ENCODE peak calls at places on chromosomes 7 and 10, in seven cellular contexts. M, N, T, O, Z, L and S are unnamed samples.

GRCh38 chr10:132974886-132975881 is 32.8 kb upstream of the CFAP46 start:
- DNase-seq in M (no peak), N (no peak), T (no peak), O (no peak), Z (no peak), L (no peak), S (peak)

GRCh38 chr7:95718556-95719410 is 53.6 kb upstream of the DYNC1I1 start:
- DNase-seq in M (no peak), N (peak), T (no peak), O (no peak), Z (no peak), L (peak), S (no peak)

GRCh38 chr7:76037310-76037709 is 10.5 kb downstream of the STYXL1 start:
- DNase-seq in M (no peak), N (no peak), T (no peak), O (no peak), Z (no peak), L (no peak), S (peak)

GRCh38 chr7:26399309-26399610 is 107.6 kb downstream of the SNX10 start:
- DNase-seq in M (peak), N (no peak), T (peak), O (no peak), Z (no peak), L (peak), S (no peak)

GRCh38 chr10:23065549-23065948 is 29.8 kb upstream of the MSRB2 start:
- DNase-seq in M (peak), N (no peak), T (peak), O (peak), Z (no peak), L (no peak), S (peak)

GRCh38 chr10:62617702-62618451 is 186.6 kb upstream of the ADO start:
- DNase-seq in M (peak), N (no peak), T (no peak), O (no peak), Z (peak), L (no peak), S (no peak)

GRCh38 chr7:71638108-71638507 is 506.2 kb downstream of the GALNT17 start:
- DNase-seq in M (no peak), N (no peak), T (no peak), O (no peak), Z (no peak), L (no peak), S (no peak)

GRCh38 chr7:77288676-77289320 is 89.2 kb upstream of the FGL2 start:
- DNase-seq in M (no peak), N (no peak), T (no peak), O (no peak), Z (no peak), L (no peak), S (no peak)

GRCh38 chr10:114084225-114084624 is 40.6 kb downstream of the ADRB1 start:
- DNase-seq in M (no peak), N (no peak), T (no peak), O (no peak), Z (no peak), L (no peak), S (no peak)

GRCh38 chr7:118153551-118154177 is 30.3 kb upstream of the LSM8 start:
- DNase-seq in M (no peak), N (peak), T (no peak), O (peak), Z (peak), L (peak), S (no peak)

GRCh38 chr10:59709472-59710125 is at the start of gene SLC16A9:
- DNase-seq in M (peak), N (no peak), T (peak), O (peak), Z (peak), L (peak), S (peak)

GRCh38 chr10:29397221-29397620 is 108.4 kb downstream of the LYZL1 start:
- DNase-seq in M (no peak), N (no peak), T (no peak), O (no peak), Z (no peak), L (no peak), S (no peak)

GRCh38 chr10:44300666-44301649 is 83.9 kb downstream of the CXCL12 start:
- DNase-seq in M (no peak), N (no peak), T (peak), O (no peak), Z (no peak), L (peak), S (no peak)

GRCh38 chr10:29783211-29783947 is 148.6 kb upstream of the SVIL start:
- DNase-seq in M (no peak), N (no peak), T (no peak), O (no peak), Z (no peak), L (no peak), S (no peak)

GRCh38 chr7:620052-620451 is 100.4 kb upstream of the PDGFA start:
- DNase-seq in M (no peak), N (no peak), T (no peak), O (no peak), Z (no peak), L (no peak), S (no peak)

GRCh38 chr10:124231188-124232135 is 138.1 kb upstream of the CHST15 start:
- DNase-seq in M (no peak), N (no peak), T (no peak), O (no peak), Z (peak), L (no peak), S (no peak)

GRCh38 chr10:86188326-86188725 is 178.3 kb downstream of the GRID1 start:
- DNase-seq in M (no peak), N (no peak), T (peak), O (no peak), Z (no peak), L (no peak), S (no peak)

GRCh38 chr7:4747013-4747412 is 28.4 kb upstream of the AP5Z1 start:
- DNase-seq in M (no peak), N (no peak), T (no peak), O (no peak), Z (no peak), L (no peak), S (no peak)

GRCh38 chr7:4745971-4746919 is 29.2 kb upstream of the AP5Z1 start:
- DNase-seq in M (peak), N (no peak), T (peak), O (peak), Z (peak), L (no peak), S (no peak)

GRCh38 chr7:4747746-4748145 is 27.7 kb upstream of the AP5Z1 start:
- DNase-seq in M (no peak), N (no peak), T (no peak), O (no peak), Z (no peak), L (no peak), S (no peak)

GRCh38 chr7:4744391-4745264 is 30.8 kb upstream of the AP5Z1 start:
- DNase-seq in M (peak), N (peak), T (peak), O (peak), Z (peak), L (peak), S (peak)

DNA sequence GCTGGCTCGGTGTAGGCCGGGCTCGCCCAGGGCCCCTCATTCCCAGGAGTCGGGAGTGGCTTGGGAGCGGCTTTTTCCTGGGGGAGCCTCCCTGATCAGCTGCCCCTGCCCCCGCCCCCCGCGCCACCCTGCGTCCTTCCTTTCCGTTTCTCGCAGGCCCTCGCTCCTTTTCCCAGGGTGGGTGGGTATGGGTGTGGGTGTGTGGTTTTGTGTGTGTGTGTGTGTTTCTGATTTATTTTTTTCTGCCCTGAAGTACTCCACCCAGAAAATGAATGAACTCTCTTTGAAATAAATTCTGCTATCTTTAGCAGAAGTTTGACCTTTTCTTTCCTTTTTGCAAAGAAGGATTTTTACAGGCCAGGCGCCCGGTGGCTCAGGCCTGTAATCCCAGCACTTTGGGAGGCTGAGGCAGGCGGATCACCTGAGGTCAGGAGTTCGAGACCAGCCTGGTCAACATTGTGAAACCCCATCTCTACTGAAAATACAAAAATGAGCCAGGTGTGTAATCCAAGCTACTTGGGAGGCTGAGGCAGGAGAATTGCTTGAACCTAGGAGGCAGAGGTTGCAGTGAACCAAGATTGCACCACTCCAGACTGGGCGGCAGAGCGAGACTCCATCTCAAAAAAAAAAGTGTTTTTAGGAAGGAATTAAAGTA is 30.0 kb upstream of the AP5Z1 start:
- DNase-seq in M (no peak), N (no peak), T (no peak), O (no peak), Z (no peak), L (no peak), S (no peak)
- TF ChIP-seq POLR2AphosphoS5 in M (peak), N (no peak), T (no peak), O (no peak), Z (no peak), L (no peak), S (peak)

GRCh38 chr7:106737202-106737562 is 76.2 kb upstream of the CCDC71L start:
- DNase-seq in M (no peak), N (no peak), T (no peak), O (no peak), Z (no peak), L (no peak), S (no peak)

GRCh38 chr7:106736508-106737201 is 75.7 kb upstream of the CCDC71L start:
- DNase-seq in M (peak), N (peak), T (peak), O (peak), Z (peak), L (peak), S (no peak)

GRCh38 chr7:106735637-106736036 is 74.7 kb upstream of the CCDC71L start:
- DNase-seq in M (no peak), N (no peak), T (no peak), O (no peak), Z (no peak), L (no peak), S (no peak)

GRCh38 chr7:106732045-106732444 is 71.1 kb upstream of the CCDC71L start:
- DNase-seq in M (no peak), N (no peak), T (no peak), O (no peak), Z (no peak), L (no peak), S (no peak)

GRCh38 chr7:106736123-106736507 is 75.2 kb upstream of the CCDC71L start:
- DNase-seq in M (no peak), N (no peak), T (no peak), O (no peak), Z (no peak), L (no peak), S (no peak)
- H3K27ac ChIP-seq in M (no peak), N (no peak), T (no peak), O (no peak), Z (no peak), L (peak), S (no peak)

DNA sequence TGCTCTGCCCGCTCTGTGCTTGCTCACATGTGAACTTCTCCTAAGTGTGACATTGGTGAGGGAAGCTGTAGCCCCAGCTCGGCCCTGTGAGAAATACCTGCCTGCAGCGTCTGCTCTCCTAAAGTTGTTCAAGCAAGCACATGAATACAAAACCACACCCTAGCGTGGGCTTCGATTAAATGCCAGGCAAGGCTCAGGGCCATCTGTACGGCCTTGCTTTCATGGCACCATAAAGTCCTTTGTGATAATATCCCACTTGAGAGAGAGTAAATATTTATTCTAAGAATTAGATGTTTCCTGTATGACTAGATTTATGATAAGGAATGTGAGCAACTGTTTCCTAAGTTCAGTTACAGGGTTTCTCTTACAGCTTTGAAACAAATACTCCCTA is 262.8 kb upstream of the KLF14 start:
- DNase-seq in M (peak), N (peak), T (peak), O (peak), Z (no peak), L (no peak), S (no peak)
- TF ChIP-seq POLR2AphosphoS5 in M (peak), N (no peak), T (no peak), O (no peak), Z (no peak), L (no peak), S (no peak)

GRCh38 chr10:77837248-77837924 is 89.2 kb downstream of the DLG5 start:
- DNase-seq in M (no peak), N (no peak), T (peak), O (no peak), Z (peak), L (peak), S (peak)
- H3K27ac ChIP-seq in M (peak), N (no peak), T (no peak), O (no peak), Z (no peak), L (peak), S (no peak)

DNA sequence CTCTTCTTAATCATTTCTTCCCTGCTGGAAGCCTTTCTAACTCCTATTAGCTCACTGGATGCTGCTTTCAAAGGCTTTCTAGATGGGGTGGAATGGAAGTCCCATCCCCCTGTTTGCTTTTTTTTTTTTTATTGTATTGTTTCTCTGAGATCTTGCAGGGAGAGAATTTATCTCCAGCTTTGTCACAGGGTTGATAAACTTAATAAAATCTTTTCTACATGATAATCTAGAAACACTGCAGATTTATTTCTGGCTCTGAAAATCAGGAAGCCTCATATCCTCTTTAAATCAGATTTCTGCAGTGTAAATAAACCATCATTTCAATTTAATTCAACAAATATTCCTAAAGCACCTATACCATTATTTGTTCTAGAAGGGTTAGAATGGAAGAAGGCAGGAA is 37.2 kb upstream of the CHCHD3 start:
- DNase-seq in M (no peak), N (no peak), T (no peak), O (no peak), Z (no peak), L (peak), S (no peak)
- TF ChIP-seq POLR2AphosphoS5 in M (no peak), N (no peak), T (no peak), O (no peak), Z (no peak), L (no peak), S (no peak)

DNA sequence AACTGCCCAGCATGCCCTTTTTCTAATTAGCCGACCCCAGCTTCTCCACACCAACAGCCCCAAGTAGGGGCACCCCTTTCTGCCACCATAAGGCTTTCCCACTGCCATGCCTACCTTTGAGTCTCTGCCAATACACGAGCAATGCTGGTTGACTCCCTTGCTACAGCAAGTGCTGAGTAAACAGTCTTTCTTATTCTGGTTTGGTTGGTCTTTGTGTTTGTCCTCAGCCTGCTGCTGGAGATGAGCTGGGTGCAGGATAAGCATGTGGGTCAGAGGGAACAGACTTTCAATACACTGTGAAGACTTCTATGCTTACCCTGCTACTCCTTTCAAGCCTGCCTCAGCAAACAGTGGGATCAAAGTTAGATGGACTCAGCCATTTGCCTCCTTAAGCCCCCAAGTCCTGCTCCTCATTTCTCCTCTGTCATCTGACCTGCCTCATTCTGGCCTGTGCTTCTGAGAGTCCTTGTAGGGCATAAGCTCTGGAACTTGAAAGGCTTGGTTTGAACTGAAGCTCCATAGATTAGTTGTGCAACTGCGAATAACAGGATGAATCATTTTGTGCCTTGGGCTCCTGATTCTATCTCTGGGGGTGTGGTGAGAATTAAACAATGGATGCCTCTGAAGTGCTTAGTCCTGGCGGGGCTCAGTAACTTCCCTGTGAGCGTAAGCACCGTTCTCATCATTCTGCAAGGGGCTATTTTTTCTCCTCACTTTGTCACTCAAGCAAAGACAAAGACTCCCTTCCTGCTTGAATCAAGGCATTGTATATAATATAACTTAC is 533.8 kb upstream of the DPP6 start:
- DNase-seq in M (no peak), N (no peak), T (no peak), O (no peak), Z (no peak), L (no peak), S (no peak)
- H3K27ac ChIP-seq in M (no peak), N (no peak), T (no peak), O (no peak), Z (no peak), L (no peak), S (peak)

GRCh38 chr10:95741807-95742528 is 14.0 kb upstream of the ENTPD1 start:
- DNase-seq in M (no peak), N (no peak), T (no peak), O (no peak), Z (no peak), L (no peak), S (no peak)
- TF ChIP-seq POLR2AphosphoS5 in M (no peak), N (no peak), T (peak), O (no peak), Z (no peak), L (no peak), S (no peak)